ENCODE peak calls at places on chromosomes 4 and X, in nine cellular contexts. R, A, C, T, M, E, S, P and G are unnamed samples.

GRCh38 chrX:302975-303374 is 15.6 kb downstream of the GTPBP6 start:
- DNase-seq in R (no peak), A (no peak), E (no peak), T (no peak), P (no peak), S (no peak), C (no peak), M (no peak), G (no peak)

GRCh38 chr4:172095161-172095560 is 282.0 kb downstream of the GALNTL6 start:
- DNase-seq in P (no peak), M (no peak), R (no peak), C (no peak), T (no peak), A (no peak), S (peak), E (no peak), G (peak)

GRCh38 chr4:76365636-76366035 is 55.3 kb downstream of the CCDC158 start:
- DNase-seq in T (peak), M (no peak), P (no peak), S (no peak), E (peak), A (no peak), R (no peak), C (no peak), G (no peak)

GRCh38 chr4:185394568-185395254 is 1.0 kb downstream of the LRP2BP start:
- DNase-seq in M (no peak), P (no peak), C (no peak), A (no peak), R (no peak), T (peak), S (no peak), E (peak), G (no peak)

GRCh38 chrX:12137982-12138365 is 299 bp upstream of the FRMPD4 start:
- DNase-seq in A (no peak), M (no peak), S (peak), R (no peak), E (peak), T (no peak), C (no peak), P (peak), G (no peak)

GRCh38 chr4:150080875-150081274 is 2.6 kb downstream of the DCLK2 start:
- DNase-seq in M (no peak), C (no peak), A (no peak), R (no peak), S (no peak), P (no peak), T (no peak), E (no peak), G (no peak)

GRCh38 chrX:153439977-153440376 is 5.9 kb downstream of the TREX2 start:
- DNase-seq in E (no peak), C (no peak), R (no peak), S (no peak), A (no peak), T (no peak), P (no peak), M (no peak), G (no peak)

GRCh38 chr4:99790796-99791617 is 25.6 kb upstream of the DAPP1 start:
- DNase-seq in M (no peak), C (no peak), S (peak), P (no peak), R (no peak), E (no peak), A (no peak), T (no peak), G (peak)

GRCh38 chrX:10854594-10854993 is 234.2 kb upstream of the MID1 start:
- DNase-seq in R (no peak), M (no peak), C (no peak), P (no peak), E (no peak), A (no peak), S (no peak), T (no peak), G (no peak)

GRCh38 chrX:120305531-120306145 is 5.6 kb downstream of the TMEM255A start:
- DNase-seq in S (no peak), A (no peak), M (no peak), E (peak), P (no peak), R (no peak), T (peak), C (no peak), G (no peak)

GRCh38 chr4:176548571-176548970 is 228.8 kb downstream of the SPCS3 start:
- DNase-seq in C (no peak), P (no peak), T (peak), M (no peak), S (no peak), A (no peak), E (peak), R (no peak), G (no peak)

GRCh38 chr4:1502501-1502886 is 96.3 kb upstream of the NKX1-1 start:
- DNase-seq in T (no peak), S (no peak), P (no peak), C (no peak), M (no peak), E (no peak), R (no peak), A (no peak), G (no peak)

GRCh38 chr4:184810720-184811119 is 15.0 kb downstream of the ACSL1 start:
- DNase-seq in M (no peak), P (no peak), R (no peak), S (no peak), E (no peak), T (no peak), A (no peak), C (no peak), G (no peak)

GRCh38 chrX:104659037-104659744 is 93.2 kb downstream of the IL1RAPL2 start:
- DNase-seq in S (no peak), P (no peak), C (no peak), A (no peak), R (no peak), E (no peak), T (no peak), M (no peak), G (no peak)

GRCh38 chrX:77527233-77528001 is 80.2 kb downstream of the FGF16 start:
- DNase-seq in S (no peak), R (no peak), E (no peak), C (no peak), A (no peak), M (no peak), P (no peak), T (no peak), G (no peak)

GRCh38 chr4:11596989-11597388 is 168.3 kb upstream of the HS3ST1 start:
- DNase-seq in A (no peak), C (no peak), T (no peak), E (no peak), M (no peak), S (no peak), R (no peak), P (no peak), G (no peak)

GRCh38 chrX:38600089-38600755 is 38.9 kb downstream of the TSPAN7 start:
- DNase-seq in M (no peak), S (no peak), R (no peak), P (no peak), T (no peak), C (no peak), A (no peak), E (no peak), G (no peak)

GRCh38 chr4:8067945-8068894 is 90.4 kb downstream of the ABLIM2 start:
- DNase-seq in T (no peak), P (no peak), R (no peak), E (no peak), S (no peak), C (no peak), M (no peak), A (no peak), G (no peak)

GRCh38 chr4:150217192-150217591 is 138.9 kb downstream of the DCLK2 start:
- DNase-seq in C (no peak), T (peak), S (peak), A (no peak), M (no peak), R (no peak), P (no peak), E (peak), G (peak)

GRCh38 chr4:120266602-120267001 is 200.0 kb upstream of the MAD2L1 start:
- DNase-seq in E (no peak), R (no peak), A (no peak), M (no peak), P (no peak), C (no peak), S (no peak), T (no peak), G (no peak)